ENCODE peak calls at places on chromosomes 11 and 22, in five cellular contexts. S, E, V, X and A are unnamed samples.

GRCh38 chr11:12587333-12587997 is 86.8 kb upstream of the TEAD1 start:
- DNase-seq in V (no peak), S (no peak), E (no peak), X (no peak), A (no peak)

GRCh38 chr11:19938051-19938856 is 222.0 kb downstream of the DBX1 start:
- DNase-seq in S (peak), X (peak), V (no peak), E (no peak), A (no peak)

GRCh38 chr11:12460441-12460840 is 83.1 kb downstream of the PARVA start:
- DNase-seq in X (no peak), S (no peak), V (no peak), E (no peak), A (no peak)

GRCh38 chr11:33065445-33066178 is 26.2 kb downstream of the TCP11L1 start:
- DNase-seq in X (peak), S (peak), E (no peak), V (peak), A (peak)

GRCh38 chr11:66953431-66953833 is 4.8 kb downstream of the PC start:
- DNase-seq in V (no peak), E (no peak), S (no peak), X (no peak), A (no peak)

GRCh38 chr11:117559698-117560097 is 232.0 kb downstream of the CEP164 start:
- DNase-seq in X (no peak), S (no peak), E (no peak), V (no peak), A (no peak)

GRCh38 chr22:47837703-47838102 is 1075.3 kb downstream of the TBC1D22A start:
- DNase-seq in X (peak), S (peak), E (no peak), V (no peak), A (no peak)

GRCh38 chr11:70597751-70598377 is 199.5 kb downstream of the CTTN start:
- DNase-seq in V (no peak), X (no peak), S (no peak), E (no peak), A (no peak)

GRCh38 chr11:69588270-69588669 is 52.7 kb upstream of the CCND1 start:
- DNase-seq in E (no peak), S (peak), V (no peak), X (no peak), A (no peak)

GRCh38 chr11:413120-414081 is 1.4 kb downstream of the SIGIRR start:
- DNase-seq in X (no peak), E (no peak), S (peak), V (no peak), A (no peak)

GRCh38 chr11:133808393-133809140 is 36.7 kb downstream of the SPATA19 start:
- DNase-seq in S (no peak), V (no peak), X (peak), E (no peak), A (no peak)

GRCh38 chr11:57085604-57086003 is 96.1 kb upstream of the LRRC55 start:
- DNase-seq in V (no peak), E (no peak), X (no peak), S (peak), A (no peak)

GRCh38 chr11:84261707-84262106 is 975.5 kb upstream of the CCDC90B start:
- DNase-seq in V (no peak), S (no peak), X (peak), E (no peak), A (no peak)

GRCh38 chr22:43955883-43956286 is 643 bp downstream of the SAMM50 start:
- DNase-seq in S (no peak), V (no peak), X (peak), E (no peak), A (no peak)

GRCh38 chr11:803770-804598 is 1.0 kb downstream of the PIDD1 start:
- DNase-seq in S (no peak), X (no peak), V (no peak), E (no peak), A (no peak)

GRCh38 chr11:110968348-110969062 is 256.3 kb upstream of the ARHGAP20 start:
- DNase-seq in X (peak), E (no peak), V (no peak), S (no peak), A (no peak)

GRCh38 chr22:44383652-44384562 is 71.2 kb upstream of the SHISAL1 start:
- DNase-seq in E (peak), V (no peak), X (no peak), S (no peak), A (no peak)

GRCh38 chr11:16997624-16998023 is 16.6 kb downstream of the PLEKHA7 start:
- DNase-seq in X (no peak), E (no peak), V (no peak), S (no peak), A (no peak)

GRCh38 chr22:20405291-20405930 is 11.5 kb downstream of the ZNF74 start:
- DNase-seq in S (no peak), V (no peak), X (no peak), E (no peak), A (no peak)

GRCh38 chr22:20569059-20570058 is 61.9 kb downstream of the MED15 start:
- DNase-seq in X (no peak), V (peak), E (peak), S (peak), A (peak)

GRCh38 chr11:92300871-92301270 is 76.3 kb downstream of the FAT3 start:
- DNase-seq in S (no peak), V (no peak), X (no peak), E (no peak), A (no peak)

GRCh38 chr22:35821654-35822053 is 104.0 kb downstream of the APOL5 start:
- DNase-seq in S (no peak), X (no peak), V (no peak), E (no peak), A (no peak)

GRCh38 chr22:26589845-26590524 is at the start of gene TPST2:
- DNase-seq in V (peak), S (peak), E (peak), X (peak), A (peak)

GRCh38 chr11:70727899-70728620 is 329.7 kb downstream of the CTTN start:
- DNase-seq in X (no peak), V (no peak), S (no peak), E (no peak), A (no peak)

GRCh38 chr11:2734181-2735052 is 34.6 kb upstream of the KCNQ1OT1 start:
- DNase-seq in X (no peak), V (no peak), S (no peak), E (no peak), A (no peak)

GRCh38 chr11:76524919-76525318 is 80.1 kb downstream of the EMSY start:
- DNase-seq in E (no peak), S (peak), X (no peak), V (peak), A (no peak)

GRCh38 chr11:44629732-44630345 is 64.4 kb downstream of the CD82 start:
- DNase-seq in E (peak), V (no peak), X (no peak), S (no peak), A (no peak)

GRCh38 chr11:126332221-126332711 is 23.2 kb upstream of the ST3GAL4 start:
- DNase-seq in V (peak), X (no peak), E (peak), S (no peak), A (peak)

GRCh38 chr11:42857344-42857743 is 454.5 kb upstream of the API5 start:
- DNase-seq in S (no peak), V (no peak), X (no peak), E (no peak), A (no peak)

GRCh38 chr22:50280708-50281383 is 10.7 kb upstream of the MAPK11 start:
- DNase-seq in V (no peak), E (no peak), S (no peak), X (no peak), A (no peak)

GRCh38 chr11:16881074-16881709 is 133.0 kb downstream of the PLEKHA7 start:
- DNase-seq in X (peak), S (no peak), E (no peak), V (no peak), A (peak)

GRCh38 chr22:28607710-28608109 is 71.9 kb downstream of the TTC28 start:
- DNase-seq in X (no peak), S (no peak), V (no peak), E (no peak), A (no peak)

GRCh38 chr11:125365196-125365931 is 130.7 kb downstream of the FEZ1 start:
- DNase-seq in X (no peak), E (no peak), V (no peak), S (no peak), A (no peak)

GRCh38 chr11:93718057-93718563 is 23.2 kb downstream of the TAF1D start:
- DNase-seq in X (peak), S (no peak), E (no peak), V (no peak), A (no peak)

GRCh38 chr22:23077627-23078461 is 7.5 kb downstream of the GNAZ start:
- DNase-seq in X (no peak), V (no peak), S (no peak), E (no peak), A (no peak)
- TF ChIP-seq CTCF in X (no peak), V (no peak), S (no peak), E (no peak), A (no peak)

GRCh38 chr22:46195487-46196165 is 45.3 kb downstream of the PPARA start:
- DNase-seq in V (no peak), S (no peak), X (no peak), E (no peak), A (peak)
- TF ChIP-seq POLR2A in V (no peak), S (no peak), X (no peak), E (no peak), A (no peak)

GRCh38 chr11:113690619-113691569 is 15.2 kb downstream of the TMPRSS5 start:
- DNase-seq in E (no peak), V (no peak), X (peak), S (peak), A (peak)
- TF ChIP-seq CTCF in E (no peak), V (no peak), X (peak), S (peak), A (no peak)

GRCh38 chr11:61581030-61581928 is at the start of gene SYT7:
- DNase-seq in V (peak), E (peak), S (peak), X (peak), A (peak)
- TF ChIP-seq POLR2A in V (peak), E (no peak), S (peak), X (no peak), A (no peak)

GRCh38 chr22:29883045-29883830 is at the start of gene MTMR3:
- DNase-seq in V (peak), S (peak), E (peak), X (peak), A (peak)
- TF ChIP-seq CTCF in V (peak), S (no peak), E (peak), X (peak), A (peak)

GRCh38 chr22:38694945-38695344 is 5.8 kb downstream of the JOSD1 start:
- DNase-seq in V (no peak), S (peak), X (no peak), E (no peak), A (no peak)
- TF ChIP-seq POLR2A in V (no peak), S (no peak), X (no peak), E (no peak), A (no peak)

DNA sequence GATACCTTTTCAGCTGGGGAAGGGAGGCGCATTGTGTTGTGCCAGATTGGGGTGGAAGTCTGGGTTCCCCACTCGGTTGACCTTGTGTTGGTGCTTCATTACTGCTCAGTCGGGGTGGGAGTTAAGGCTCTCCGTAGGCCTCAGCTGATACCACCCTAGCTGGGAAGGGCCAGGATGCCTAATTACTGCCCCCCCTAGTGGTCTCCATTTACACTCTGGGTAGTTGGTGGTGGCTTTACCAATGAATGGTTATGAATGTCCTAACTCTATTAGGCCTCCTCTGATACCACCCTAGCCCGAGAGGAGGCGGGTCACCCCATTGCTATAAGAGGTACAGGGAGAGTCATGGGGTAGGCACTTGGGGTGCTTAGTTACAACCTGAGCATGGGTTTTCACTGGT is 27.5 kb upstream of the HIKESHI start:
- DNase-seq in S (no peak), E (no peak), V (no peak), X (peak), A (no peak)
- TF ChIP-seq CTCF in S (peak), E (no peak), V (no peak), X (peak), A (no peak)

GRCh38 chr11:94740975-94741707 is 27.0 kb upstream of the AMOTL1 start:
- DNase-seq in X (peak), V (peak), E (no peak), S (peak), A (peak)

GRCh38 chr11:94740083-94740974 is 27.8 kb upstream of the AMOTL1 start:
- DNase-seq in X (peak), E (peak), V (peak), S (no peak), A (no peak)

GRCh38 chr11:94739331-94739730 is 28.8 kb upstream of the AMOTL1 start:
- DNase-seq in V (no peak), E (no peak), S (no peak), X (no peak), A (no peak)

GRCh38 chr11:94737171-94737611 is 31.0 kb upstream of the AMOTL1 start:
- DNase-seq in E (no peak), X (no peak), S (peak), V (no peak), A (no peak)

GRCh38 chr11:94738746-94739145 is 29.4 kb upstream of the AMOTL1 start:
- DNase-seq in S (no peak), V (no peak), E (no peak), X (no peak), A (no peak)
- TF ChIP-seq POLR2A in S (no peak), V (no peak), E (no peak), X (no peak), A (no peak)